ENCODE peak calls at places on chromosome 3, in ten cellular contexts. P is PC-3; R is HL-60; X is stimulated activated CD4-positive, alpha-beta T cell treated with anti-CD3 and anti-CD28 coated beads, Interleukin-1b, Interleukin-23, amount 100 ng/mL, for 4 hours; D is CD8-positive, alpha-beta T cell; T is effector memory CD8-positive, alpha-beta T cell; L is neural crest cell; V is fibroblast of gingiva; H is NCI-H1105; N is heart right ventricle. Z is an unnamed sample.

GRCh38 chr3:107251819-107252218 is 125.4 kb upstream of the CCDC54 start:
- DNase-seq in P (no peak), R (no peak), X (no peak), D (no peak), T (no peak), L (no peak), V (no peak), H (no peak), N (no peak), Z (no peak)

GRCh38 chr3:84299329-84299728 is 659.5 kb upstream of the CADM2 start:
- DNase-seq in P (no peak), R (no peak), X (no peak), D (no peak), T (no peak), L (no peak), V (no peak), H (no peak), N (no peak), Z (no peak)

GRCh38 chr3:124520970-124521369 is 209.3 kb upstream of the UMPS start:
- DNase-seq in P (peak), R (no peak), X (no peak), D (no peak), T (no peak), L (no peak), V (peak), H (peak), N (no peak), Z (no peak)

GRCh38 chr3:126828306-126828705 is 124.3 kb downstream of the CHCHD6 start:
- DNase-seq in P (no peak), R (no peak), X (no peak), D (no peak), T (no peak), L (no peak), V (peak), H (no peak), N (peak), Z (no peak)

GRCh38 chr3:179840985-179841384 is 188.1 kb downstream of the USP13 start:
- DNase-seq in P (peak), R (no peak), X (no peak), D (no peak), T (no peak), L (no peak), V (peak), H (no peak), N (no peak), Z (no peak)

GRCh38 chr3:59364471-59364870 is 314.6 kb upstream of the CFAP20DC start:
- DNase-seq in P (peak), R (no peak), X (no peak), D (no peak), T (no peak), L (no peak), V (no peak), H (no peak), N (no peak), Z (no peak)

GRCh38 chr3:185820973-185821758 is 3.7 kb downstream of the IGF2BP2 start:
- DNase-seq in P (peak), R (no peak), X (no peak), D (no peak), T (no peak), L (no peak), V (peak), H (no peak), N (no peak), Z (no peak)

GRCh38 chr3:194023501-194024280 is 112.3 kb upstream of the HES1 start:
- DNase-seq in P (peak), R (no peak), X (no peak), D (no peak), T (no peak), L (peak), V (no peak), H (peak), N (no peak), Z (no peak)

GRCh38 chr3:131840151-131840797 is 194.5 kb downstream of the CPNE4 start:
- DNase-seq in P (peak), R (no peak), X (no peak), D (no peak), T (no peak), L (no peak), V (no peak), H (no peak), N (no peak), Z (no peak)

GRCh38 chr3:3799173-3800075 is at the start of gene LRRN1:
- DNase-seq in P (no peak), R (peak), X (peak), D (peak), T (no peak), L (peak), V (no peak), H (peak), N (peak), Z (peak)

GRCh38 chr3:194682189-194682588 is 3.5 kb upstream of the FAM43A start:
- DNase-seq in P (no peak), R (no peak), X (no peak), D (no peak), T (no peak), L (no peak), V (no peak), H (no peak), N (no peak), Z (no peak)

GRCh38 chr3:59185586-59186381 is 136.0 kb upstream of the CFAP20DC start:
- DNase-seq in P (peak), R (no peak), X (no peak), D (no peak), T (no peak), L (no peak), V (peak), H (no peak), N (no peak), Z (peak)

GRCh38 chr3:124802054-124802698 is 71.9 kb downstream of the UMPS start:
- DNase-seq in P (no peak), R (no peak), X (no peak), D (no peak), T (no peak), L (no peak), V (no peak), H (no peak), N (no peak), Z (no peak)

GRCh38 chr3:179720196-179720595 is 67.4 kb downstream of the USP13 start:
- DNase-seq in P (no peak), R (no peak), X (no peak), D (no peak), T (no peak), L (no peak), V (no peak), H (no peak), N (no peak), Z (no peak)

GRCh38 chr3:159075302-159075701 is 273.4 kb downstream of the MFSD1 start:
- DNase-seq in P (no peak), R (no peak), X (no peak), D (no peak), T (no peak), L (no peak), V (no peak), H (no peak), N (no peak), Z (no peak)

GRCh38 chr3:41711656-41712055 is 250.2 kb downstream of the ULK4 start:
- DNase-seq in P (no peak), R (peak), X (no peak), D (no peak), T (no peak), L (no peak), V (peak), H (no peak), N (no peak), Z (no peak)

GRCh38 chr3:184761120-184761841 is 49.4 kb upstream of the MAGEF1 start:
- DNase-seq in P (no peak), R (no peak), X (no peak), D (no peak), T (no peak), L (no peak), V (peak), H (no peak), N (peak), Z (no peak)

GRCh38 chr3:13070622-13071021 is 2.6 kb downstream of the IQSEC1 start:
- DNase-seq in P (no peak), R (no peak), X (no peak), D (no peak), T (no peak), L (no peak), V (no peak), H (no peak), N (no peak), Z (no peak)

GRCh38 chr3:172709776-172710708 is 825 bp downstream of the NCEH1 start:
- DNase-seq in P (peak), R (peak), X (no peak), D (no peak), T (no peak), L (no peak), V (peak), H (peak), N (peak), Z (peak)

GRCh38 chr3:94293793-94294195 is 230.9 kb downstream of the NSUN3 start:
- DNase-seq in P (peak), R (no peak), X (no peak), D (no peak), T (no peak), L (no peak), V (no peak), H (peak), N (no peak), Z (no peak)

Z was measured in endodermal cell.